ENCODE peak calls at places on chromosomes 16 and 17, in four cellular contexts. One of them, this sample, is unnamed.

GRCh38 chr17:12851901-12852435 is 62.7 kb downstream of the ARHGAP44 start:
- DNase-seq in SK-N-SH: no peak
- DNase-seq in H1: no peak
- DNase-seq in GM12878: no peak
- DNase-seq in this sample: no peak

GRCh38 chr17:44826123-44826790 is 3.8 kb downstream of the GJC1 start:
- DNase-seq in SK-N-SH: no peak
- DNase-seq in H1: no peak
- DNase-seq in GM12878: no peak
- DNase-seq in this sample: no peak

GRCh38 chr16:80824623-80825364 is 20.4 kb upstream of the CDYL2 start:
- DNase-seq in SK-N-SH: peak; percentile 38
- DNase-seq in H1: no peak
- DNase-seq in GM12878: peak; percentile 7
- DNase-seq in this sample: no peak

GRCh38 chr16:58449306-58449705 is 50.6 kb upstream of the NDRG4 start:
- DNase-seq in SK-N-SH: no peak
- DNase-seq in H1: no peak
- DNase-seq in GM12878: no peak
- DNase-seq in this sample: no peak

GRCh38 chr17:32275060-32276042 is 9.7 kb downstream of the RHBDL3 start:
- DNase-seq in SK-N-SH: peak; percentile 53
- DNase-seq in H1: no peak
- DNase-seq in GM12878: no peak
- DNase-seq in this sample: no peak

GRCh38 chr17:42819939-42820535 is 4.0 kb downstream of the BECN1 start:
- DNase-seq in SK-N-SH: peak; percentile 70
- DNase-seq in H1: no peak
- DNase-seq in GM12878: no peak
- DNase-seq in this sample: peak; percentile 46

GRCh38 chr16:5502944-5503343 is 405.3 kb upstream of the EEF2KMT start:
- DNase-seq in SK-N-SH: no peak
- DNase-seq in H1: no peak
- DNase-seq in GM12878: no peak
- DNase-seq in this sample: no peak

GRCh38 chr16:9099131-9099625 is 7.7 kb downstream of the HAPSTR1 start:
- DNase-seq in SK-N-SH: no peak
- DNase-seq in H1: no peak
- DNase-seq in GM12878: no peak
- DNase-seq in this sample: peak; percentile 16

GRCh38 chr17:792277-792676 is 10.1 kb downstream of the MRM3 start:
- DNase-seq in SK-N-SH: no peak
- DNase-seq in H1: no peak
- DNase-seq in GM12878: no peak
- DNase-seq in this sample: no peak

GRCh38 chr16:72236866-72237265 is 64.9 kb upstream of the PMFBP1 start:
- DNase-seq in SK-N-SH: no peak
- DNase-seq in H1: no peak
- DNase-seq in GM12878: no peak
- DNase-seq in this sample: no peak

GRCh38 chr16:66426112-66427035 is 721 bp upstream of the BEAN1 start:
- DNase-seq in SK-N-SH: peak; percentile 61
- DNase-seq in H1: no peak
- DNase-seq in GM12878: no peak
- DNase-seq in this sample: no peak

GRCh38 chr16:89202422-89203215 is 2.3 kb upstream of the SLC22A31 start:
- DNase-seq in SK-N-SH: no peak
- DNase-seq in H1: no peak
- DNase-seq in GM12878: no peak
- DNase-seq in this sample: no peak

GRCh38 chr16:30896890-30897730 is 696 bp downstream of the CTF1 start:
- DNase-seq in SK-N-SH: peak; percentile 90
- DNase-seq in H1: no peak
- DNase-seq in GM12878: no peak
- DNase-seq in this sample: peak; percentile 59

GRCh38 chr16:27720731-27721547 is 171.0 kb downstream of the KATNIP start:
- DNase-seq in SK-N-SH: no peak
- DNase-seq in H1: no peak
- DNase-seq in GM12878: no peak
- DNase-seq in this sample: no peak

GRCh38 chr17:78381601-78382168 is 3.2 kb downstream of the PGS1 start:
- DNase-seq in SK-N-SH: no peak
- DNase-seq in H1: no peak
- DNase-seq in GM12878: no peak
- DNase-seq in this sample: no peak

GRCh38 chr16:57042157-57043111 is 49.9 kb upstream of the CPNE2 start:
- DNase-seq in SK-N-SH: no peak
- DNase-seq in H1: no peak
- DNase-seq in GM12878: peak; percentile 88
- DNase-seq in this sample: peak; percentile 56

GRCh38 chr17:12510535-12510934 is 155.2 kb upstream of the MYOCD start:
- DNase-seq in SK-N-SH: no peak
- DNase-seq in H1: no peak
- DNase-seq in GM12878: no peak
- DNase-seq in this sample: no peak

GRCh38 chr17:35972535-35972934 is 8.8 kb downstream of the CCL16 start:
- DNase-seq in SK-N-SH: no peak
- DNase-seq in H1: no peak
- DNase-seq in GM12878: no peak
- DNase-seq in this sample: no peak

GRCh38 chr17:67679225-67679624 is 38.5 kb upstream of the NOL11 start:
- DNase-seq in SK-N-SH: no peak
- DNase-seq in H1: no peak
- DNase-seq in GM12878: no peak
- DNase-seq in this sample: no peak

GRCh38 chr17:72517413-72518237 is 396.8 kb downstream of the SOX9 start:
- DNase-seq in SK-N-SH: no peak
- DNase-seq in H1: no peak
- DNase-seq in GM12878: no peak
- DNase-seq in this sample: no peak

GRCh38 chr16:79658301-79659001 is 57.9 kb upstream of the MAF start:
- DNase-seq in SK-N-SH: no peak
- DNase-seq in H1: no peak
- DNase-seq in GM12878: no peak
- DNase-seq in this sample: no peak

GRCh38 chr17:59693582-59693981 is 13.6 kb downstream of the PTRH2 start:
- DNase-seq in SK-N-SH: no peak
- DNase-seq in H1: no peak
- DNase-seq in GM12878: no peak
- DNase-seq in this sample: no peak

DNA sequence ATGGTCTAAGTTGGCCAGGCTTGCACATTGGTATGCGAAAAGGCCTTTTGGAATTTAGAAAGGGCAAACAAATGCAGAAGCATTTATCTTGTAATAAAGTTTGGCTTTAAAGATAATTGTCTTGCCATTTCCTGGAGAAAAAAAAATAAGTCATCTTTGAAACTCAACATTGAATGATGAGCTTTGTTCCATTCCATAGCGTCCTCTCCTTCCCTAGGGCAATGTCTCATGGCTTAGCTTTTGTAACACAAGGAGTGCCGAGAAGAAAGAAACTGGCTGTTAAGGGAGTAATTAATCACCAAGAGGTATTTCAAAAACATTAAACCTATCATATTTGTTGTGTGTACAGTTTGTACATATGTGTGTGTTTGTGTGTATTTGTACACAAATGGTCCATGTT is 372.3 kb downstream of the NPIPA8 start:
- DNase-seq in SK-N-SH: no peak
- DNase-seq in H1: no peak
- DNase-seq in GM12878: no peak
- DNase-seq in this sample: no peak
- TF ChIP-seq TAF1 in SK-N-SH: no peak
- TF ChIP-seq TAF1 in H1: no peak
- TF ChIP-seq TAF1 in GM12878: no peak
- TF ChIP-seq TAF1 in this sample: no peak

GRCh38 chr17:38451840-38452529 is 23.7 kb downstream of the ARHGAP23 start:
- DNase-seq in SK-N-SH: no peak
- DNase-seq in H1: peak; percentile 88
- DNase-seq in GM12878: no peak
- DNase-seq in this sample: no peak
- TF ChIP-seq POLR2AphosphoS5 in SK-N-SH: no peak
- TF ChIP-seq POLR2AphosphoS5 in H1: peak; percentile 85
- TF ChIP-seq POLR2AphosphoS5 in GM12878: no peak
- TF ChIP-seq POLR2AphosphoS5 in this sample: no peak

GRCh38 chr17:55577011-55577586 is 65.8 kb upstream of the SMIM36 start:
- DNase-seq in SK-N-SH: no peak
- DNase-seq in H1: no peak
- DNase-seq in GM12878: peak; percentile 35
- DNase-seq in this sample: no peak

GRCh38 chr17:55580596-55581133 is 69.4 kb upstream of the SMIM36 start:
- DNase-seq in SK-N-SH: no peak
- DNase-seq in H1: no peak
- DNase-seq in GM12878: peak; percentile 16
- DNase-seq in this sample: no peak

GRCh38 chr17:55576237-55576998 is 65.2 kb upstream of the SMIM36 start:
- DNase-seq in SK-N-SH: no peak
- DNase-seq in H1: no peak
- DNase-seq in GM12878: peak; percentile 8
- DNase-seq in this sample: no peak

GRCh38 chr17:55575058-55575606 is 63.9 kb upstream of the SMIM36 start:
- DNase-seq in SK-N-SH: no peak
- DNase-seq in H1: no peak
- DNase-seq in GM12878: no peak
- DNase-seq in this sample: no peak

GRCh38 chr17:55577687-55578086 is 66.4 kb upstream of the SMIM36 start:
- DNase-seq in SK-N-SH: no peak
- DNase-seq in H1: no peak
- DNase-seq in GM12878: no peak
- DNase-seq in this sample: no peak
- TF ChIP-seq TAF1 in SK-N-SH: no peak
- TF ChIP-seq TAF1 in H1: no peak
- TF ChIP-seq TAF1 in GM12878: no peak
- TF ChIP-seq TAF1 in this sample: no peak

GRCh38 chr17:81959362-81960129 is 1.4 kb downstream of the NOTUM start:
- DNase-seq in SK-N-SH: peak; percentile 96
- DNase-seq in H1: no peak
- DNase-seq in GM12878: no peak
- DNase-seq in this sample: peak; percentile 79
- TF ChIP-seq POLR2AphosphoS5 in SK-N-SH: no peak
- TF ChIP-seq POLR2AphosphoS5 in H1: no peak
- TF ChIP-seq POLR2AphosphoS5 in GM12878: no peak
- TF ChIP-seq POLR2AphosphoS5 in this sample: no peak